ENCODE peak calls at places on chromosomes 4 and X, in six cellular contexts. I, S, G, H, M and T are unnamed samples.

GRCh38 chr4:101282076-101282844 is 65.1 kb downstream of the PPP3CA start:
- DNase-seq in I (peak; percentile 28), S (no peak), G (no peak), H (no peak), M (no peak), T (no peak)

GRCh38 chr4:145781306-145781705 is 101.4 kb downstream of the C4orf51 start:
- DNase-seq in I (no peak), S (no peak), G (no peak), H (no peak), M (no peak), T (no peak)

GRCh38 chrX:97860206-97860605 is 976.5 kb downstream of the RPA4 start:
- DNase-seq in I (no peak), S (no peak), G (no peak), H (peak; percentile 47), M (no peak), T (no peak)

GRCh38 chrX:23883737-23884354 is 23.9 kb downstream of the APOO start:
- DNase-seq in I (no peak), S (no peak), G (no peak), H (peak; percentile 73), M (no peak), T (no peak)

GRCh38 chr4:113809313-113809712 is 47.8 kb upstream of the CAMK2D start:
- DNase-seq in I (peak; percentile 61), S (no peak), G (no peak), H (peak; percentile 15), M (peak; percentile 54), T (no peak)

GRCh38 chrX:130393451-130394074 is 8.1 kb upstream of the GPR119 start:
- DNase-seq in I (peak; percentile 21), S (peak; percentile 37), G (no peak), H (peak; percentile 50), M (peak; percentile 36), T (no peak)

GRCh38 chrX:151698485-151698884 is 3.2 kb downstream of the PRRG3 start:
- DNase-seq in I (no peak), S (no peak), G (no peak), H (no peak), M (no peak), T (no peak)

GRCh38 chrX:134692990-134693389 is 34.7 kb upstream of the PLAC1 start:
- DNase-seq in I (no peak), S (no peak), G (no peak), H (peak; percentile 38), M (no peak), T (no peak)

GRCh38 chr4:110130578-110131358 is 67.6 kb downstream of the ELOVL6 start:
- DNase-seq in I (no peak), S (no peak), G (no peak), H (no peak), M (no peak), T (no peak)

GRCh38 chr4:71338846-71339593 is at the start of gene SLC4A4:
- DNase-seq in I (no peak), S (no peak), G (no peak), H (peak; percentile 54), M (no peak), T (no peak)

GRCh38 chrX:38965883-38966282 is 164.6 kb downstream of the MID1IP1 start:
- DNase-seq in I (no peak), S (no peak), G (no peak), H (no peak), M (no peak), T (no peak)

GRCh38 chr4:125266901-125267601 is 47.7 kb upstream of the FAT4 start:
- DNase-seq in I (no peak), S (no peak), G (no peak), H (peak; percentile 84), M (no peak), T (no peak)

GRCh38 chr4:10179957-10180602 is 63.5 kb upstream of the WDR1 start:
- DNase-seq in I (no peak), S (no peak), G (no peak), H (no peak), M (no peak), T (no peak)

GRCh38 chrX:69152398-69152797 is 12.9 kb downstream of the PJA1 start:
- DNase-seq in I (peak; percentile 48), S (peak; percentile 47), G (peak; percentile 29), H (no peak), M (no peak), T (no peak)

GRCh38 chr4:33218238-33218637 is 2498.1 kb downstream of the PCDH7 start:
- DNase-seq in I (no peak), S (no peak), G (no peak), H (peak; percentile 6), M (no peak), T (no peak)

GRCh38 chrX:73828080-73828720 is 265.2 kb downstream of the CHIC1 start:
- DNase-seq in I (no peak), S (no peak), G (no peak), H (no peak), M (no peak), T (no peak)

GRCh38 chr4:56757821-56758400 is 63.6 kb downstream of the SPINK2 start:
- DNase-seq in I (peak; percentile 33), S (peak; percentile 49), G (no peak), H (peak; percentile 87), M (peak; percentile 71), T (no peak)

GRCh38 chrX:49848275-49848674 is 19.2 kb downstream of the PAGE4 start:
- DNase-seq in I (no peak), S (no peak), G (no peak), H (no peak), M (no peak), T (no peak)

GRCh38 chr4:186749611-186750281 is 26.1 kb upstream of the FAT1 start:
- DNase-seq in I (no peak), S (no peak), G (no peak), H (no peak), M (no peak), T (no peak)

GRCh38 chr4:147367841-147368385 is 113.0 kb upstream of the EDNRA start:
- DNase-seq in I (no peak), S (no peak), G (no peak), H (no peak), M (no peak), T (no peak)

GRCh38 chr4:173990879-173991231 is 292.6 kb downstream of the FBXO8 start:
- DNase-seq in I (no peak), S (peak; percentile 32), G (no peak), H (peak; percentile 50), M (no peak), T (peak; percentile 76)

GRCh38 chr4:8117278-8117682 is 41.3 kb downstream of the ABLIM2 start:
- DNase-seq in I (no peak), S (peak; percentile 87), G (no peak), H (peak; percentile 6), M (no peak), T (peak; percentile 42)

GRCh38 chr4:148514581-148514980 is 72.4 kb upstream of the NR3C2 start:
- DNase-seq in I (no peak), S (no peak), G (no peak), H (no peak), M (no peak), T (no peak)

GRCh38 chr4:16779028-16779675 is 119.3 kb downstream of the LDB2 start:
- DNase-seq in I (no peak), S (no peak), G (no peak), H (peak; percentile 57), M (no peak), T (no peak)

GRCh38 chrX:40202456-40202855 is 104.7 kb upstream of the BCOR start:
- DNase-seq in I (no peak), S (no peak), G (no peak), H (no peak), M (no peak), T (no peak)

GRCh38 chr4:114225462-114225861 is 246.0 kb upstream of the ARSJ start:
- DNase-seq in I (no peak), S (no peak), G (no peak), H (no peak), M (no peak), T (no peak)

DNA sequence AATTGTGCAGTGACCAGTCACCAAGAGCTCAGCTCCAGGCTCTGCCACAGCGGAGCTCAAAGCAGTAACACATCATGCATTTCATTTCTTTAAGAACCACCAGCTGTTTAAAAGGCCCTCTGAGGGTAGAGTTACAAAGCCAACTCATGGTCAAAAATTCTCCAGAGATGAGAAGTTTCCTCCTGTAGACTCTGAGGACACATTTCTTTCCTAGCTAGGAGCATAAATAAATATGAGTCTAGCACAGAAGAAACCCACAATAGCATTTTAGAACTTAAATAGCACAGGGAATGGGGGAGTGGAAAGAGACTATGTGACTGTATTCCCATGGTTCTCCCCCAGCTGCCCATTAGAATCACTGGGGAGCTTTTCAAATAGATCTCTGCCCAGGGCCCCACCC is 6.5 kb upstream of the CRMP1 start:
- DNase-seq in I (no peak), S (no peak), G (no peak), H (no peak), M (no peak), T (no peak)
- H3K4me1 ChIP-seq in I (no peaks in the 10 kb centered on the region), S (no peaks in the 10 kb centered on the region), G (no peaks in the 10 kb centered on the region), H (no peaks in the 10 kb centered on the region), M (no peaks in the 10 kb centered on the region), T (no peaks in the 10 kb centered on the region)

DNA sequence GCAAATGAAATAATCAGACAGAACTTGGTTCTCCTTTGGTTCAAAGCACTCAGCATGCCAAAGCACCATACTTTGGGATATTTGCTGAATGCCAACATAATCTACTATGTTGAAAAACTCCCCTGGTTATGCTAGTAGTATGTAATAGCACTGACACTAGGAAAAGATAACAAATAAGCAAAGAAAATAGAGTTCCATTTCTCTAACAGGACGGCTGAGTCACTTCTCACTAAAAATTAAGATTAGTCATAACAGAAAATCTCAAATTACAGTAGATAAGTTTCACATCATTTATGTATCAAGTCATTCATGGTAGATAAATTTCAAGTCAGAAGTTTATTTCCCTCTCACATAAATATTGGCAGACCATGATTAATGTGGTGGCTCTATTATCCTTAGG is 17.9 kb downstream of the PDHA2 start:
- DNase-seq in I (no peak), S (no peak), G (no peak), H (no peak), M (no peak), T (no peak)
- H3K9me3 ChIP-seq in I (no peaks in the 10 kb centered on the region), S (no peaks in the 10 kb centered on the region), G (no peaks in the 10 kb centered on the region), H (no peaks in the 10 kb centered on the region), M (no peaks in the 10 kb centered on the region), T (no peaks in the 10 kb centered on the region)

DNA sequence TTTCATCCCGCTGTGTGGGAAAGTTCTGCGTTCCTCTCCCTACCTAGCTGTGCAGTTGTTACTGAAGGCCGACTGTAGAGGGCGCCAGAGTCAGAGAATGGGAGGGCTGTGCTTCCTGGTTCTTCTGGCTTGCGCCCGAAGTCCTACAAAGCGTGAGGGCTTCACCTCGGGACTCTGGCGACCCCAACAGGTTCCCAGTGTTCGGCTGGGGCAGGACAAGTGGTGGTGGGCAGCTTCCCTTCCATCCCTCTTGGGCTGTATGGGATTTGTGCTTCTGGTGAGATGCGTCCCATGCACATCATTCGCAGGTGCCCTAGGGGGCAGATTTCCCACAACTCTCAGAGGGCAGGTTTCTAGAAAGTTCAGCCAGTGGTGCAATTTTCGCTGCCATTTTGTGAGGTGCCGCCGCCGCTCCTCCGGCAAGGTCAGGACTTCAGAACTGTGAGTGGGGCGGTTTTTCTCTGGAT is 27.3 kb downstream of the CT45A3 start:
- DNase-seq in I (no peak), S (peak; percentile 32), G (no peak), H (no peak), M (no peak), T (no peak)
- TF ChIP-seq CTCF in I (no peak), S (no peak), G (no peak), H (peak; percentile 30), M (peak; percentile 11), T (no peak)

DNA sequence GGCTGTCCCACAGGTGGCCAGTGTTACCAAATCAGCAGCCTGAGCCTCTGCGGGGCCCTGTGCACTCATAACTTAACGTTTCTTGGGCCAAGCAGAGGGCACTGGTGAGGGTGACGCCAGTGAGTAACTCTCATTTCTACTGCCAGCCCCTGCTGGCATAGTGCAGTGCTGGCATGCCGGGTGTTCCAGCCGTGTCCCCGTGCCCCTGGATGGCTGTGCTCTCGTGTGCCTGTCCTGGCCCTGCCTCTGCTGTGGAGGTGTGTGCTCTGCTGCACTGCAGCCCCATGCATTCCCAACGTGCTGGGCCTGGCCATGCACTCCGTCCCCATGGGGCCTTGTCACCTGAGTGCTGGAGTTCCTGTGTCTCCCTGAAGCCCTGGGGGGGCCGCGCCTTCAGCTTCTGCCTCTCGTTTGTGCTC is 14.7 kb downstream of the TBC1D14 start:
- DNase-seq in I (no peak), S (no peak), G (no peak), H (no peak), M (no peak), T (peak; percentile 59)
- H3K4me1 ChIP-seq in I (peaks cover 7% of the 10 kb centered on the region), S (peaks cover 47% of the 10 kb centered on the region), G (peaks cover 14% of the 10 kb centered on the region), H (peaks cover 2% of the 10 kb centered on the region), M (peaks cover 16% of the 10 kb centered on the region), T (peaks cover 50% of the 10 kb centered on the region)